ENCODE peak calls at places on chromosome 22, in six cellular contexts. L is body of pancreas, H is AG09319, V is Peyer's patch, A is endothelial cell, S is IMR-90. G is an unnamed sample.

GRCh38 chr22:49021926-49022815 is 805.5 kb downstream of the BRD1 start:
- DNase-seq in L (no peak), H (no peak), V (no peak), A (no peak), S (no peak), G (no peak)

GRCh38 chr22:27885977-27886842 is 32.8 kb downstream of the PITPNB start:
- DNase-seq in L (peak), H (peak), V (peak), A (peak), S (peak), G (peak)

GRCh38 chr22:41009222-41009948 is 58.2 kb downstream of the RBX1 start:
- DNase-seq in L (no peak), H (peak), V (no peak), A (no peak), S (peak), G (no peak)

GRCh38 chr22:39992088-39992826 is 2.5 kb upstream of the FAM83F start:
- DNase-seq in L (no peak), H (no peak), V (no peak), A (no peak), S (no peak), G (no peak)

GRCh38 chr22:21626735-21627469 is 2.9 kb downstream of the YDJC start:
- DNase-seq in L (no peak), H (no peak), V (no peak), A (no peak), S (no peak), G (no peak)

GRCh38 chr22:36234919-36235318 is 4.4 kb downstream of the APOL2 start:
- DNase-seq in L (no peak), H (no peak), V (no peak), A (no peak), S (no peak), G (no peak)

GRCh38 chr22:49779226-49779625 is 48.4 kb downstream of the BRD1 start:
- DNase-seq in L (no peak), H (no peak), V (no peak), A (no peak), S (no peak), G (no peak)

GRCh38 chr22:26461188-26461810 is 22.3 kb downstream of the HPS4 start:
- DNase-seq in L (peak), H (no peak), V (peak), A (peak), S (peak), G (peak)

GRCh38 chr22:20551805-20552449 is 44.5 kb downstream of the MED15 start:
- DNase-seq in L (peak), H (no peak), V (peak), A (no peak), S (no peak), G (no peak)

GRCh38 chr22:48342732-48343131 is 1484.9 kb downstream of the BRD1 start:
- DNase-seq in L (no peak), H (no peak), V (no peak), A (no peak), S (no peak), G (no peak)

GRCh38 chr22:50243704-50244419 is 961 bp downstream of the TUBGCP6 start:
- DNase-seq in L (no peak), H (no peak), V (no peak), A (no peak), S (peak), G (no peak)

GRCh38 chr22:23183107-23183698 is 2.9 kb downstream of the BCR start:
- DNase-seq in L (peak), H (peak), V (no peak), A (peak), S (peak), G (peak)

GRCh38 chr22:27677895-27678458 is 123.6 kb downstream of the MN1 start:
- DNase-seq in L (no peak), H (no peak), V (no peak), A (no peak), S (no peak), G (no peak)

GRCh38 chr22:48369789-48370507 is 1457.7 kb downstream of the BRD1 start:
- DNase-seq in L (peak), H (no peak), V (no peak), A (no peak), S (no peak), G (peak)

GRCh38 chr22:27124336-27125023 is 467.1 kb downstream of the MIAT start:
- DNase-seq in L (no peak), H (no peak), V (no peak), A (no peak), S (no peak), G (no peak)

GRCh38 chr22:35352214-35353111 is 28.4 kb upstream of the HMOX1 start:
- DNase-seq in L (peak), H (no peak), V (peak), A (peak), S (no peak), G (peak)

GRCh38 chr22:46247443-46247975 is 2.6 kb downstream of the CDPF1 start:
- DNase-seq in L (no peak), H (no peak), V (no peak), A (no peak), S (no peak), G (no peak)

GRCh38 chr22:49400866-49401598 is 426.6 kb downstream of the BRD1 start:
- DNase-seq in L (no peak), H (no peak), V (peak), A (no peak), S (no peak), G (no peak)

GRCh38 chr22:30433227-30433626 is 7.7 kb downstream of the MTFP1 start:
- DNase-seq in L (no peak), H (no peak), V (no peak), A (no peak), S (no peak), G (no peak)

GRCh38 chr22:30429887-30430286 is 4.3 kb downstream of the MTFP1 start:
- DNase-seq in L (no peak), H (no peak), V (no peak), A (no peak), S (no peak), G (no peak)

GRCh38 chr22:30432096-30432495 is 6.5 kb downstream of the MTFP1 start:
- DNase-seq in L (no peak), H (no peak), V (no peak), A (no peak), S (no peak), G (no peak)

GRCh38 chr22:30432520-30432919 is 7.0 kb downstream of the MTFP1 start:
- DNase-seq in L (no peak), H (no peak), V (no peak), A (no peak), S (no peak), G (no peak)

GRCh38 chr22:30430933-30431332 is 5.4 kb downstream of the MTFP1 start:
- DNase-seq in L (no peak), H (no peak), V (no peak), A (no peak), S (no peak), G (no peak)
- TF ChIP-seq CTCF in L (no peak), H (no peak), V (no peak), A (no peak), S (no peak), G (no peak)

DNA sequence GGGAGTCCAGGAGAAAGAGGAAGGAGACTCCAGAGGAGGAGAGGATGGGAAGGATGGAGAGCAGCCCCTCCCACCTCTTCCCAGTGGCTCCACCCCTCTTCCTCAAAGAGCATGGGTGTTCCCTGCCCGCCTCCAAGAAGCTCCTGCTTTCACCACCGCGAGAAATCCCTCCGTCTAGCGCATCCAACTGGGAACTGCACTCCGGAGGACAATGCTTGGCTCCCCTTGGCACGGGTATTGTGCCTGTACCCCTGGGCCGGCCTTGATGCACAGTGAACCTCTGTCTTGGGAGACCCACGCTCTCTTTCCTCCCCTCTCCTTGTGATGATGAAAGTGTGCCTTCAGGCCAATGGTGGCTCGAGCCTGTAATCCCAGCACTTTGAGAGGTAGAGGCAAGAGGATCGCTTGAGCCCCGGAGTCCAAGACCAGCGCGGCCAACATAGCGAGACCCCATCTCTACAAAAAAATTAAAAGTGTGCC is 14.9 kb upstream of the ADA2 start:
- DNase-seq in L (no peak), H (no peak), V (no peak), A (peak), S (no peak), G (no peak)
- TF ChIP-seq CTCF in L (no peak), H (no peak), V (no peak), A (peak), S (no peak), G (no peak)

DNA sequence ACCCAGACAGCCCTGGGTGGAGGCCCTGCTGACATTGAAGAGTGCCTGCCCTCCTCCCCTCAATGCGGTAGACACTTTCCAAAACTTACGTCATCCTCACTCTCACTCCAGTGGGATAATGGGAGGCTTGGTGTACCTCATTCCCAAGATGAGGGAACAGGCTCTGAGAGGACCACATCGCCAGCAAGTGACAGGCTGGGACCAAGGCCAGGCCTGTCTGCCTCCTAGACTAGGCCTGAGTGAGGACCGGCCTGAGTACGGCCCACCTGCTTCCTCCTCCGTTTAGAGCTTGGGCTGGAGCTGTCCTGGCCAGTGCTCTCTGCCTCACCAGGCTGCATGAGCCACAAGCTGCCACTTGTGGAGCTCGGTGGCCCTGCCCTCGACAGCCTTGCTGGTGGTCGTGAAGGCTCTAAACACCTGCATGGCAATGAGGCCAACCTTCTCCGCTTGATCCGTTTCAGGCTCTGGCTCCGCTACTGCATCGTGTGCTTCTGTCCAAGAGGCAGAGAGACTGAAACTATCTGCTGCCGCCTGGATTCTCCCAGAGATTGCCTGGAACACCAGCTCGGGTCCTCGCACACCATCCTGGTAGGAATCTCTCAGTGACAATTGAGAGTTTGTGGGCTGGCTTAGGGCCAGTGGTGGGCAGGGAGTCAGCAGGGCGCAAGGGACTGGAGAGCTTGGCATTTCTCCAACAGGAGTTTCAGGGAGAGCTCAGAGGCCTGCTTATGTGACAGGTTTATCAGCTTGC is 9.5 kb downstream of the LRRC75B start:
- DNase-seq in L (peak), H (no peak), V (no peak), A (no peak), S (peak), G (no peak)
- TF ChIP-seq CTCF in L (no peak), H (no peak), V (no peak), A (no peak), S (no peak), G (no peak)

DNA sequence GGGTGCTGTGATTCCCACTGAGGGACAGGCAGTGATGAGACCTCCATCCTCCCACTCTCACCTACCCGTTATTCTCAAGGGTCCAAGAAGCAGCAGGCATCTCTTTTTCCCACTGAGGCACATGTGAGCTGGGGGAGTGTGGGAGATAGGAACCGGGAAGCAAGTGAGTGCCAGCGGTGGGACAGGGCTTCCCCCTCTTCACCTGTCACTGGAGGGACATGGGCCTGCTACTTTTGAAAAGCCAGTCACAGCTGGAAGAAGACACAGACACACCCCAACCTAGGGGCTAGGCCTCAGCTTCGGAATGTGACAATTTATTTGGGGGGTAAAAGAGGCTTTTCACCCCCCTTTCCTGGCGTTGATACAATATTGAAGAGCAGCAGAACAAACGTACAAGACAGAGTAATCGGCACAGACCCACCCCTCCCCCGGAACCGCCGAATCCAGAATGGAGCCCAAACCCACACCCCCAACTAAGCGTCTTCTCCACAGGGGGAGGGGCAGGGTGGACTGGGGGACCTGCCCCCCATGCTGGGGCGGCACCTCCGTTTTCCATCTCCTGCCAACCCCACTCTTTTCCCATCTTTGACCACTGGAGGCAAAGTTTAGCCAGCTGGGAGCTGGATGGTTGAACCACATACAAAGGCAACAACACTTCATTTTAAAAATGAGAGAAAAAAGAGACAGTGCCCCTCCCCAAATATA is 10.7 kb downstream of the CBX6 start:
- DNase-seq in L (no peak), H (no peak), V (no peak), A (no peak), S (no peak), G (no peak)
- TF ChIP-seq CTCF in L (no peak), H (peak), V (no peak), A (no peak), S (peak), G (no peak)

GRCh38 chr22:31753634-31754471 is at the start of gene DEPDC5:
- DNase-seq in L (peak), H (peak), V (peak), A (peak), S (peak), G (peak)

GRCh38 chr22:31753005-31753633 is 700 bp upstream of the DEPDC5 start:
- DNase-seq in L (peak), H (no peak), V (no peak), A (peak), S (no peak), G (peak)

GRCh38 chr22:31750365-31751284 is 693 bp upstream of the PRR14L start:
- DNase-seq in L (no peak), H (no peak), V (no peak), A (no peak), S (no peak), G (no peak)

GRCh38 chr22:31749636-31750364 is at the start of gene PRR14L:
- DNase-seq in L (peak), H (peak), V (peak), A (peak), S (peak), G (peak)

DNA sequence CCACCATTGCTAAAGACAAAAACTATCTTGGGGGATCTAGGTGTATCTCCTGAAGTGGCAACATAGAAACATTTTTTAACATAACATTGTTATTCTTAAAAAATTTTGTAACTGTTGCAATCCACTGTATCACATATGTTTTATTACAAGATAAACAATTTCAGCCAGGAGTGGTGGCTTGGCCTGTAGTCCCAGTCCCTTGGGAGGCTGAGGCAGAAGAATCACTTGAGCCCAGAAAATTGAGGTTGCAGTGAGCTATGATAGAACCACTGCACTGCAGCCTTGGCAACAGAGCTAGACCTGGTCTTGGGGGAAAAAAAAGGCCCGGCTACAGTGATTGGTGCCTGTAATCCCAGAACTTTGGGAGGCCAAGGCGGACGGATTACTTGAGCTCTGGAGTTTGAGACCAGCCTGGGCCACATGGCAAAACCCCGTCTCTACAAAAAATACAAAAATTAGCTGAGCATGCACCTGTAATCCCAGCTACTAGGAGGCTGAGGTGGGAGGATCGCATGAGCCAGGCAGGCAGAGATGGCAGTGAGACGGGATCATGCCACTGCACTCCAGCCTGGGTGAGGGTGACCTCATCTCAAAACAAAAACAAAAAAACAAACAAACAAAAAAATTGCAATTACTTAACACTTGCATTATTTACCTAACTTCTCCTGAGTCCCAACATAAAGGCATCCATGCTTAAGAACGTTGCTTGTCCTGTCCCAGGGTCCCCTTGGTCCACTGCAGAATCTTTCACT is 1.5 kb upstream of the DEPDC5 start:
- DNase-seq in L (no peak), H (no peak), V (no peak), A (no peak), S (no peak), G (no peak)
- TF ChIP-seq CTCF in L (no peak), H (no peak), V (no peak), A (no peak), S (no peak), G (no peak)

GRCh38 chr22:45083659-45084305 is 74.0 kb upstream of the PHF21B start:
- DNase-seq in L (no peak), H (no peak), V (no peak), A (no peak), S (peak), G (no peak)

GRCh38 chr22:45077826-45078334 is 68.1 kb upstream of the PHF21B start:
- DNase-seq in L (no peak), H (no peak), V (no peak), A (no peak), S (no peak), G (no peak)

GRCh38 chr22:45084400-45084920 is 74.7 kb upstream of the PHF21B start:
- DNase-seq in L (no peak), H (no peak), V (no peak), A (no peak), S (no peak), G (no peak)

GRCh38 chr22:45087802-45088201 is 75.9 kb upstream of the NUP50 start:
- DNase-seq in L (no peak), H (no peak), V (no peak), A (no peak), S (no peak), G (no peak)

GRCh38 chr22:45082795-45083194 is 73.0 kb upstream of the PHF21B start:
- DNase-seq in L (no peak), H (no peak), V (no peak), A (peak), S (no peak), G (no peak)
- TF ChIP-seq CTCF in L (no peak), H (no peak), V (no peak), A (no peak), S (peak), G (no peak)

DNA sequence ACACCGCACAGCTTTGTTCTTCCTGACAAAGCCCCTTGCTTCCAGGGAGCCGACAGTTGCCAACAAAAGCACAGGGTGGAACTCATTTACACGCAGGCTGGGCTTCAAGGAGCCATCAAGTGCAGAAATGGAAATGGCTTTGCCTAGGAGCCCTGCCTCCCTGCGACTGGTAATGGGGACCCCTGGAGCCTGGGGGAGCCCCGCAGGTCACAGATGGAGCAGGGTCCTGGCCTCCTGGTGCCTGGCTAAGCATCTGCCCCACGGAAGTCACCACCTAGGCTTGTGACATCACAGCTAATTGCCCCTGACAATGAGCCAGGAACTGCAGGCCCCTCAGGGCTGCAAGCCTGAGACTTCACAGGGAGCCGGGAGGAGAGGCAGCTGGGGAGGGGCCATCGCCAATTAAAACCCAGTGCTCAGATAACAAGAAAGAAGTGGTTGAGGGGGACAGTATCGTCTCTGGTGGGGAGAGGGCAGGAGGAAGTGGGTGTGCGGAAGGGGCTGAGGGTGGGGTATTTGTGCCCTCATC is 66.8 kb downstream of the NFAM1 start:
- DNase-seq in L (no peak), H (no peak), V (no peak), A (no peak), S (no peak), G (no peak)
- TF ChIP-seq CTCF in L (no peak), H (no peak), V (no peak), A (no peak), S (no peak), G (no peak)

G was measured in lung.